ENCODE peak calls at places on chromosome 18, in four cellular contexts. B is trophoblast cell, E is H9, L is H1. C is an unnamed sample.
A peak's percentile ranks its signal among the peaks of the same experiment; 100 is the strongest.

GRCh38 chr18:44943201-44943881 is 262.7 kb downstream of the SETBP1 start:
- DNase-seq in L (peak; percentile 39), B (peak; percentile 88), E (peak; percentile 62), C (peak; percentile 62)

GRCh38 chr18:33804258-33804657 is 226.2 kb downstream of the ASXL3 start:
- DNase-seq in E (no peak), B (no peak), L (no peak), C (peak; percentile 29)

GRCh38 chr18:47075098-47075883 is 39.9 kb upstream of the ELOA2 start:
- DNase-seq in L (no peak), B (no peak), E (peak; percentile 47), C (peak; percentile 16)

GRCh38 chr18:69559604-69560003 is 158.9 kb downstream of the DOK6 start:
- DNase-seq in E (no peak), L (no peak), B (no peak), C (no peak)

GRCh38 chr18:72634500-72634899 is 90.4 kb upstream of the CBLN2 start:
- DNase-seq in E (no peak), B (no peak), L (no peak), C (no peak)

GRCh38 chr18:78558101-78558810 is 421.4 kb upstream of the SALL3 start:
- DNase-seq in L (no peak), B (no peak), E (no peak), C (no peak)

GRCh38 chr18:58288922-58289797 is 245.1 kb downstream of the NEDD4L start:
- DNase-seq in E (no peak), L (no peak), B (peak; percentile 19), C (peak; percentile 84)

GRCh38 chr18:904135-905090 is at the start of gene ADCYAP1:
- DNase-seq in B (no peak), L (no peak), E (peak; percentile 72), C (peak; percentile 17)

GRCh38 chr18:49447810-49448745 is 12.4 kb downstream of the DYM start:
- DNase-seq in L (no peak), E (peak; percentile 67), B (peak; percentile 53), C (peak; percentile 62)

GRCh38 chr18:74546751-74547530 is 12.6 kb downstream of the CNDP1 start:
- DNase-seq in L (no peak), E (no peak), B (no peak), C (peak; percentile 22)

GRCh38 chr18:75638597-75639467 is 211.3 kb upstream of the SMIM21 start:
- DNase-seq in E (peak; percentile 74), L (peak; percentile 21), B (no peak), C (peak; percentile 52)

GRCh38 chr18:31489311-31489710 is 8.7 kb upstream of the DSG2 start:
- DNase-seq in L (no peak), E (no peak), B (no peak), C (no peak)

GRCh38 chr18:23574611-23575308 is 11.5 kb downstream of the NPC1 start:
- DNase-seq in L (no peak), B (no peak), E (no peak), C (peak; percentile 53)

GRCh38 chr18:67068608-67069007 is 447.9 kb downstream of the DSEL start:
- DNase-seq in L (no peak), E (no peak), B (no peak), C (no peak)

GRCh38 chr18:58947136-58947732 is 82.6 kb downstream of the ZNF532 start:
- DNase-seq in L (no peak), B (no peak), E (no peak), C (no peak)

GRCh38 chr18:33270297-33270696 is 170.2 kb downstream of the CCDC178 start:
- DNase-seq in L (no peak), B (no peak), E (no peak), C (no peak)

GRCh38 chr18:77676901-77677300 is 427.3 kb downstream of the GALR1 start:
- DNase-seq in E (peak; percentile 64), L (peak; percentile 10), B (no peak), C (no peak)

GRCh38 chr18:11494093-11494492 is 115.3 kb upstream of the SLC35G4 start:
- DNase-seq in L (no peak), B (no peak), E (no peak), C (peak; percentile 26)

GRCh38 chr18:67600781-67601180 is 84.3 kb upstream of the DSEL start:
- DNase-seq in L (no peak), B (no peak), E (no peak), C (no peak)

GRCh38 chr18:80246656-80247402 is 485 bp downstream of the PARD6G start:
- DNase-seq in B (no peak), E (peak; percentile 50), L (no peak), C (peak; percentile 29)

GRCh38 chr18:68925268-68925667 is 127.4 kb downstream of the CCDC102B start:
- DNase-seq in B (no peak), E (no peak), L (no peak), C (peak; percentile 6)

GRCh38 chr18:304887-305529 is 37.2 kb upstream of the THOC1 start:
- DNase-seq in E (no peak), L (no peak), B (no peak), C (no peak)

GRCh38 chr18:46040747-46041104 is 31.3 kb downstream of the PSTPIP2 start:
- DNase-seq in L (no peak), E (no peak), B (no peak), C (no peak)

GRCh38 chr18:63844254-63844653 is 43.3 kb upstream of the SERPINB2 start:
- DNase-seq in E (no peak), L (no peak), B (peak; percentile 7), C (peak; percentile 35)

GRCh38 chr18:67600181-67600631 is 83.7 kb upstream of the DSEL start:
- DNase-seq in L (no peak), E (no peak), B (peak; percentile 84), C (peak; percentile 81)

GRCh38 chr18:12031836-12032235 is 50.5 kb downstream of the IMPA2 start:
- DNase-seq in E (no peak), L (no peak), B (no peak), C (no peak)

GRCh38 chr18:68472701-68473295 is 242.1 kb downstream of the TMX3 start:
- DNase-seq in L (no peak), B (no peak), E (no peak), C (peak; percentile 73)

GRCh38 chr18:24876266-24876665 is 415.8 kb downstream of the HRH4 start:
- DNase-seq in B (no peak), L (no peak), E (no peak), C (no peak)

GRCh38 chr18:5237723-5238370 is 40.8 kb upstream of the AKAIN1 start:
- DNase-seq in L (peak; percentile 38), B (peak; percentile 79), E (peak; percentile 89), C (peak; percentile 91)

GRCh38 chr18:50218432-50219197 is 23.7 kb upstream of the MYO5B start:
- DNase-seq in B (no peak), L (no peak), E (peak; percentile 45), C (no peak)

GRCh38 chr18:65206551-65207260 is 544.1 kb upstream of the CDH7 start:
- DNase-seq in L (no peak), E (peak; percentile 80), B (no peak), C (no peak)

GRCh38 chr18:75857558-75857957 is 430.1 kb upstream of the SMIM21 start:
- DNase-seq in L (no peak), E (no peak), B (no peak), C (no peak)

GRCh38 chr18:24995056-24995455 is 356.9 kb downstream of the ZNF521 start:
- DNase-seq in E (no peak), B (no peak), L (no peak), C (no peak)

GRCh38 chr18:21049306-21049705 is 62.3 kb downstream of the ROCK1 start:
- DNase-seq in L (no peak), E (no peak), B (no peak), C (peak; percentile 9)

GRCh38 chr18:74613390-74613789 is 15.7 kb downstream of the ZNF407 start:
- DNase-seq in B (no peak), E (no peak), L (no peak), C (no peak)

GRCh38 chr18:26458526-26459232 is 89.7 kb downstream of the KCTD1 start:
- DNase-seq in L (no peak), E (no peak), B (no peak), C (no peak)
- H2BK120ac ChIP-seq in L (no peak overlapping the region), E (no peak overlapping the region), B (no peak overlapping the region), C (no peak overlapping the region)

DNA sequence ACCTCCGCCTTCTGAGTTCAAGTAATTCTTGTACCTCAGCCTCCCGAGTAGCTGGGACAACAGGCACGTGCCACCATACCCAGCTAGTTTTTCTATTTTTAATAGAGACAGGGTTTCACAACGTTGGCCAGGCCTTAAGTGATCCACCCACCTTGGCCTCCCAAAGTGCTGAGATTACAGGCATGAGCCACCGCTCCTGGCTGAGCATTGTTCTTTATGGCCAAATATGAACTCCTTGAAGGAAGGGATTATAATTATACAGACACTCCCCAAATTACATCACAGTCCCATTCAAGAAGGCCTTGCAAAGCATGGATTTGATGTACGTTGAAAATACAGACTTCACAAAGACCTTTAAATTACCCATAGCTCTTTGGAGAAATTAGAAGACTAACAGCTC is 381.7 kb downstream of the TXNL1 start:
- DNase-seq in B (no peak), L (no peak), E (no peak), C (no peak)
- H3K14ac ChIP-seq in B (no peak overlapping the region), L (no peak overlapping the region), E (no peak overlapping the region), C (no peak overlapping the region)

DNA sequence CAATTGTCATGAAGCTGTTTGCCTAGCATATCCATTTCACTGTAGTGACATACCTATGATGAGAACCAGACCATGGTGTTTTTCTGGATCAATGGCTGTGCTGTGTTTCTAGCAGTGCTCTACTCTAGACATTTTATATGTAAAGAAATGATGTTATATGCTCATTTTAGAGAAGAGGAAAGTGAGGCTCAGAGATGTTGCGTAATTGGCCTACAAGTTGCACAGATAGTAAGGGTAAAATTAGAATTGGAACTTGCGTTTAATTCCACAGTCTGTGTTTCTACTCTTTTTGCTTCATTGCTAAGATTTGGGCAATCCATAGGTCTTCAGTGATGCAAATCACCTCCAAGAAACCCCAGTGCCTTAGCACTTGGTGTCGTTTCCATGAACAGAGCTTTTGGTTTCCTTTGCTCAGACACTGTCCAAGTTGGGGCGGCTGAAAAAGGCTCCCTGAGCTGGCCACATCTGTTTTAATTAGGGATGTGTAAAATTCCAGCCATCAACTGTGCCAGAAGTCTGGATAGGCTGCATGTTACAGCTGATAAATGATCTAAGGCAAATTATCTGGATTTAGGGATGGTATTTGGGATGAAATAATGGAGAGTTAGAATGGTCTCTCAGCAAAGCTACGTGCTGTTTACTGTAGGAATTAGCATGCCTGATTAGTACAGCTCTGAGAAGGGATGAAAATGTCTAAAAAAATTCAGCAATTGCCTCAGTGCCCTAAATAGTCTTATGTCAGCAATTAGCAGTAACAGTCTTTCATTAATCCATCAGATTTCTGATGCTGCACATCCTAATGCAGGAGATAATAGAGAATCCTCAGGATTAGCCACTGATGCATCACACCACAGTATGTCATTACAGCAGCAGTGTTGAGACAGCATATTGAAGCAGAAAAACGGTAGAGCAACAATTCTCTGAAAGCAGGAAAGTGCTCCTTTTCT is 65.3 kb downstream of the PTPRM start:
- DNase-seq in E (no peak), L (no peak), B (no peak), C (no peak)
- H2BK120ac ChIP-seq in E (no peak overlapping the region), L (no peak overlapping the region), B (no peak overlapping the region), C (no peak overlapping the region)

DNA sequence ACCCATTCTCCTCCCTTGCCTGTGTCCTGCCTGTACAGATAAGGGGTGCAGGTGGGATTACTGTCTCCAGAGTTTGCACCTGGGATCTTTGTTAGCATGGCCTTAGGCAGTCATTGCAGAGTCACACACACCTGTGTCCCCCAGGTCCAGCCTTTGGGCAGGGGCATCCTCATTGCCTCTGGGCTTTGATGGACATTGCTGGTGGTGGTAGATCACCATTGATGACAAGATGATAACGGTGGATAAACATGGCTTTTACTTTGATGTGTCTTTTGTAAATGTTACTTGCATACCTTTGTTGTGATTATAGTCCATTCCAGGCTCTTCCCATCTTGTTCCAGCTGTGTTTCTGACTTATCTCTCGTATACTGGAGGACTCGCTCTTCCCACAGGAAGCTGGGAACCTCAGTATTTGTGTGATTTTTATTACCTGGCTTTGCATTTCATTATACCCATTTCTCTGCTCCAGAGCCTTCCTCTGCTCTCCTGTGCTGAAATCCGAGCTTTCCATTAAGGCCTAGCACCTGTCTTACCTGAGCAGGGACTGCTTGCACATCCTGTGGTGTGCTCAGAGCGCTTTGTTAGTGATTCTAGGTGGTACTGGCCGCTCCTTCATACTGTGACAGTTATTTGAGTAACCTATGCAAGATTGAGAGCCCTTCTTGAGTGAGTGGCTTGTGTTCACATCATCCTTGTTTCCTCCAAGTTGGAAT is 79.2 kb downstream of the PTPRM start:
- DNase-seq in L (no peak), E (no peak), B (peak; percentile 15), C (no peak)
- H3K14ac ChIP-seq in L (no peak overlapping the region), E (no peak overlapping the region), B (peak overlapping the region; percentile 15), C (no peak overlapping the region)